ENCODE peak calls at places on chromosome 5, in seven cellular contexts. Y is left ventricle myocardium inferior; B is GM10248; H is CD4-positive, alpha-beta T cell; W is adrenal gland; Q is HFFc6; C is GM13976. S is an unnamed sample.

GRCh38 chr5:141821430-141821925 is 56.7 kb downstream of the PCDH1 start:
- DNase-seq in C (no peak), H (no peak), B (no peak), Y (no peak), W (no peak), Q (peak), S (no peak)

GRCh38 chr5:33370135-33370472 is 70.7 kb upstream of the TARS1 start:
- DNase-seq in C (no peak), W (no peak), B (no peak), H (no peak), Q (peak), Y (no peak), S (no peak)

GRCh38 chr5:14615365-14615764 is 33.8 kb downstream of the OTULINL start:
- DNase-seq in Q (no peak), Y (no peak), H (no peak), B (no peak), W (no peak), C (no peak), S (no peak)

GRCh38 chr5:74127377-74128338 is 501.7 kb downstream of the ARHGEF28 start:
- DNase-seq in Q (peak), C (no peak), B (no peak), H (no peak), Y (no peak), W (peak), S (no peak)

GRCh38 chr5:169856571-169856970 is 123.7 kb downstream of the INSYN2B start:
- DNase-seq in B (no peak), Y (no peak), W (no peak), Q (peak), C (no peak), H (no peak), S (no peak)

GRCh38 chr5:170097934-170098333 is 7.8 kb upstream of the FOXI1 start:
- DNase-seq in Q (no peak), Y (peak), C (no peak), W (peak), B (no peak), H (no peak), S (no peak)

GRCh38 chr5:1412621-1413020 is 32.6 kb downstream of the SLC6A3 start:
- DNase-seq in C (no peak), Y (peak), H (no peak), Q (no peak), W (no peak), B (no peak), S (no peak)

GRCh38 chr5:63401434-63402046 is 560.7 kb downstream of the HTR1A start:
- DNase-seq in Q (peak), Y (peak), B (peak), W (peak), H (no peak), C (peak), S (no peak)

GRCh38 chr5:67989457-67989856 is 226.1 kb upstream of the PIK3R1 start:
- DNase-seq in B (no peak), Q (no peak), H (no peak), Y (no peak), C (no peak), W (no peak), S (no peak)

GRCh38 chr5:7811715-7812114 is 39.2 kb downstream of the CFAP90 start:
- DNase-seq in C (no peak), H (no peak), B (no peak), Y (no peak), W (no peak), Q (no peak), S (no peak)

GRCh38 chr5:16453609-16454008 is 12.0 kb downstream of the ZNF622 start:
- DNase-seq in B (no peak), H (no peak), W (no peak), Y (no peak), Q (no peak), C (no peak), S (no peak)

GRCh38 chr5:16446993-16447392 is 18.6 kb downstream of the ZNF622 start:
- DNase-seq in H (no peak), C (no peak), B (no peak), Y (no peak), Q (no peak), W (no peak), S (no peak)

GRCh38 chr5:16454686-16455085 is 10.9 kb downstream of the ZNF622 start:
- DNase-seq in Y (no peak), W (peak), Q (no peak), C (no peak), H (no peak), B (no peak), S (no peak)

GRCh38 chr5:16455670-16456069 is 9.9 kb downstream of the ZNF622 start:
- DNase-seq in Q (no peak), Y (no peak), C (no peak), H (no peak), B (no peak), W (no peak), S (no peak)

DNA sequence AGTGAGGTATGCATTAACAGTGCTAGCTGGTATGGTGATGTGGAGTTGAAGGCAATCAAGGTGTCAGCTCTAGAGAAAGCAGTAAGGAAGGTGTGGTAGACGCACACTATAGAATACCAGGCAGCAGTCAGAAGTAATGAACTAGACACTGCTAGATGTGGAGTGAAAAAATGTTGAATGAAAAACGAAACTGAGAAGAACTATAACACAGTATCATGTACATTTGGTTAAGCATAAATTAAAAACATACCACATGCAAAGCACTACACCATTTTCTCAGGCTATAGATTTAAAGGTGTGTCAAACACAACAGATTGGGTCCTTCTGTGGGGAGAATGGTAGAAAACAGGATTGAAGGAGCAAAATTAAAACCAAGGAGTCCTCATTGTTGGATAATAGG is 15.4 kb downstream of the ZNF622 start:
- DNase-seq in C (no peak), H (no peak), Q (no peak), Y (no peak), W (no peak), B (no peak), S (no peak)
- TF ChIP-seq CTCF in C (no peak), H (no peak), Q (no peak), Y (no peak), W (no peak), B (no peak), S (no peak)

GRCh38 chr5:35640623-35641022 is 23.0 kb downstream of the SPEF2 start:
- DNase-seq in W (no peak), B (no peak), C (no peak), Q (no peak), Y (no peak), H (no peak), S (no peak)

GRCh38 chr5:35647712-35648111 is 30.0 kb downstream of the SPEF2 start:
- DNase-seq in C (no peak), Y (no peak), Q (no peak), B (no peak), H (no peak), W (no peak), S (no peak)

GRCh38 chr5:35647128-35647527 is 29.5 kb downstream of the SPEF2 start:
- DNase-seq in W (no peak), Y (no peak), Q (no peak), C (no peak), B (no peak), H (no peak), S (no peak)

DNA sequence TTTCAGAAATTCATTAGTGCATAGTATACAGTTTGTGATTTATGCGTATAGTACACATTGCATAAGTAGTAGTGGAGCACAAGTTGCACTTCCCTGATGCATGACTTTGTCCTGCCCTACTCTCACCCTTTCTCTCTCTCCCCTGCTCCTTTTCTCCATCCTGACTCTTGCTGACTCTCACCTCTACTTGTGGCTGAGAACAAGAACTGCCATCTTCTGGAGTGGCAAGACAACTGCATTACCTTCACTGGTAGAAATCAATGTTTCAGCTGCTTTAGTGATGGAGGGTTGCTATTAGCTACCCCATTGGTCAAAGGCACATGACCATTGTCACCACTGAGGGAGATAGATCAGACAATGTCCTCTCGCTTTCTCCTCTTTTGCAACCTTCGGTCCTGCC is 26.9 kb downstream of the SPEF2 start:
- DNase-seq in Q (peak), C (no peak), W (no peak), H (no peak), Y (no peak), B (no peak), S (no peak)
- TF ChIP-seq CTCF in Q (peak), C (no peak), W (no peak), H (no peak), Y (no peak), B (no peak), S (no peak)

DNA sequence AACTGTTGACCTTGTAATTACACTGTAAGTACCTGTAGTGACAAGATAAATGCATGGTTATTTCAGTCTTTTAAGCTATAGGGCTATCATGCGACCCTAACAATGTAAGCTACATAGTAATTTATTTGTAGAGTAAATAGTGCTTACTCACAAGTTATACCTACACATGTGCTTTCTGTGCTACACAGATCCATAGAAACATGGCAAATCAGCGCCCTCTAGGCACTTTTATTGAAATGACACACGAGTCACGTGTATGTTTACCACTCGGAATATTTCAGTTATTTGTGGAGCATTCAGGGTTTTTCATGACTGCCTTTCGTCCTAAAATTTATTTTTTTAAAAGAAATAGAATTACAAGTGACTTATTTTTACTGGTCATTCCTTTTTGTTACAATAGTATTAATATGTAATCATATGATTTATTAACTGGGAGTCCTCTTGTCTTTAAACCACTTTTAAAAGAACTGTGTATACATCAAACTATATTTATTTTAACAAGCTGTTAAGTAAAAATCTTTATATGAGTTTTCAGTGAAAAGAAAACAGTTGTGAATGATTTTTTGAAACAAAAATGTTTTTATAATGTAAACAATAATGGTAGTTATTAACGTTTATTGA is 1242.3 kb upstream of the WWC1 start:
- DNase-seq in Y (no peak), H (no peak), C (peak), B (peak), Q (no peak), W (peak), S (no peak)
- TF ChIP-seq CTCF in Y (peak), H (no peak), C (peak), B (peak), Q (peak), W (peak), S (no peak)

DNA sequence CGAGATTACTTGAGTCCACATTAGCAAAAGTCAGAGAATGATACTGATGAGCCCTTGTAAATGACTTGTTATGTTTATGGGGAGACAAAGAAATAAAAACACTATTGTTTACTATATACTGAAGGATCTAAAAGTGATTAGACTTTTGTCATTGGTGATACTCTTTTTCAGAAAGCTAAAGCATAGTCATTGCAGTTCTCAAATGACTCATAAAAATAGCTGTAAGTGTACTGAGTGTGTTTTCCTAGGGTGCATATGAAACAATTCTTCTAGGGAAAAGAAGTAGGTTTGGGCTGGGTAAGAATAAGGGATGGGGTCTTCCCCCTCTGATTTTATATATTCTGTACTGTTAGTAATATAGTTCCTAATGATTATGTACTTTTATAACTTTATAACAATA is 32.6 kb downstream of the WDR36 start:
- DNase-seq in H (no peak), Q (no peak), Y (no peak), C (no peak), W (no peak), B (no peak), S (no peak)
- TF ChIP-seq CTCF in H (no peak), Q (no peak), Y (no peak), C (no peak), W (no peak), B (no peak), S (no peak)

DNA sequence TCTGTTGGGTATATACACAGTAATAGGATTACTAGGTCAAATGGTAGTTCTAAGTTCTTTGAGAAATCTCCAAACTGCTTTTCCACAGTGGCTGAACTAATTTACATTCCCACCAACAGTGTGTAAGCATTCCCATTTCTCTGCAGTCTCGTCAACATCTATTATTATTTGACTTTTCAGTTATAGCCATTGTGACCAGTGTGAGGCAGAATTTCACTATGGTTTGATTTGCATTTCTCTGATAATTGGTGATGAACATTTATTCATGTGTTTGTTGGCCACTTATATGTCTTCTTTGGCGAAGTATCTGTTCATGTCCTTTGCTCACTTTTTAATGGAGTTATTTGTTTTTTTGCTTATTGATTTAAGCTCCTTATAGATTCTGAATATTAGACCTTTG is 596.2 kb upstream of the DAB2 start:
- DNase-seq in W (no peak), H (no peak), Y (no peak), C (no peak), B (no peak), Q (no peak), S (no peak)
- TF ChIP-seq CTCF in W (no peak), H (no peak), Y (peak), C (no peak), B (no peak), Q (peak), S (no peak)